ENCODE peak calls at places on chromosomes 3 and 15, in seven cellular contexts. U, H, N, W, T, Q and M are unnamed samples.
A peak's percentile ranks its signal among the peaks of the same experiment; 100 is the strongest.

GRCh38 chr15:36499751-36500389 is 79.6 kb upstream of the CDIN1 start:
- DNase-seq in U (no peak), H (no peak), N (no peak), W (no peak), T (no peak), Q (no peak), M (no peak)

GRCh38 chr15:55703873-55704285 is 39.1 kb downstream of the PRTG start:
- DNase-seq in U (no peak), H (peak; percentile 5), N (no peak), W (no peak), T (no peak), Q (no peak), M (no peak)

GRCh38 chr15:34109775-34110663 is 8.1 kb downstream of the PGBD4 start:
- DNase-seq in U (peak; percentile 37), H (peak; percentile 18), N (peak; percentile 80), W (no peak), T (no peak), Q (peak; percentile 15), M (peak; percentile 25)

GRCh38 chr3:21901504-21901903 is 150.5 kb upstream of the ZNF385D start:
- DNase-seq in U (no peak), H (no peak), N (no peak), W (no peak), T (no peak), Q (no peak), M (no peak)

GRCh38 chr15:78751602-78751979 is 59.7 kb downstream of the ADAMTS7 start:
- DNase-seq in U (no peak), H (no peak), N (no peak), W (peak; percentile 41), T (no peak), Q (no peak), M (no peak)

GRCh38 chr3:187739561-187740445 is 5.5 kb downstream of the BCL6 start:
- DNase-seq in U (peak; percentile 82), H (peak; percentile 82), N (peak; percentile 95), W (peak; percentile 88), T (peak; percentile 72), Q (peak; percentile 76), M (peak; percentile 65)

GRCh38 chr3:157618075-157618760 is 115.0 kb upstream of the VEPH1 start:
- DNase-seq in U (peak; percentile 51), H (peak; percentile 71), N (peak; percentile 92), W (no peak), T (no peak), Q (no peak), M (no peak)

GRCh38 chr3:1138036-1138435 is 45.2 kb downstream of the CNTN6 start:
- DNase-seq in U (no peak), H (no peak), N (no peak), W (no peak), T (no peak), Q (no peak), M (no peak)

GRCh38 chr15:82764740-82765139 is 41.1 kb downstream of the FSD2 start:
- DNase-seq in U (no peak), H (no peak), N (no peak), W (no peak), T (no peak), Q (no peak), M (no peak)

GRCh38 chr3:17151598-17152373 is 267.0 kb downstream of the PLCL2 start:
- DNase-seq in U (no peak), H (no peak), N (no peak), W (no peak), T (peak; percentile 73), Q (no peak), M (no peak)

GRCh38 chr15:73374599-73374998 is 5.8 kb upstream of the HCN4 start:
- DNase-seq in U (no peak), H (no peak), N (no peak), W (no peak), T (no peak), Q (peak; percentile 72), M (no peak)

GRCh38 chr3:14235003-14235876 is 56.6 kb downstream of the LSM3 start:
- DNase-seq in U (no peak), H (no peak), N (no peak), W (no peak), T (no peak), Q (no peak), M (no peak)

GRCh38 chr15:73902121-73903020 is 23.9 kb upstream of the LOXL1 start:
- DNase-seq in U (no peak), H (no peak), N (no peak), W (peak; percentile 19), T (no peak), Q (no peak), M (no peak)

GRCh38 chr3:61524933-61525332 is 36.4 kb upstream of the PTPRG start:
- DNase-seq in U (no peak), H (no peak), N (no peak), W (no peak), T (no peak), Q (no peak), M (no peak)

GRCh38 chr3:113054552-113054951 is 63.8 kb downstream of the GTPBP8 start:
- DNase-seq in U (no peak), H (peak; percentile 49), N (no peak), W (no peak), T (no peak), Q (no peak), M (no peak)

GRCh38 chr15:56839099-56839498 is 79.3 kb upstream of the TCF12 start:
- DNase-seq in U (no peak), H (no peak), N (no peak), W (no peak), T (no peak), Q (no peak), M (no peak)